ENCODE peak calls at places on chromosomes 4 and X, in four cellular contexts. One of them, this sample, is unnamed.

GRCh38 chr4:30443289-30443688 is 276.9 kb upstream of the PCDH7 start:
- DNase-seq in CD8-positive, alpha-beta T cell: no peak
- DNase-seq in SJSA1: no peak
- DNase-seq in NCI-H2171 treated with DMSO at 0.1 percent for 48 hours: no peak
- DNase-seq in this sample: no peak

GRCh38 chr4:54213001-54213400 is 16.1 kb upstream of the PDGFRA start:
- DNase-seq in SJSA1: no peak
- DNase-seq in CD8-positive, alpha-beta T cell: no peak
- DNase-seq in NCI-H2171 treated with DMSO at 0.1 percent for 48 hours: no peak
- DNase-seq in this sample: no peak

GRCh38 chr4:15145709-15146108 is 143.4 kb downstream of the CPEB2 start:
- DNase-seq in SJSA1: no peak
- DNase-seq in CD8-positive, alpha-beta T cell: no peak
- DNase-seq in NCI-H2171 treated with DMSO at 0.1 percent for 48 hours: no peak
- DNase-seq in this sample: no peak

GRCh38 chr4:150257338-150257737 is 179.1 kb downstream of the DCLK2 start:
- DNase-seq in CD8-positive, alpha-beta T cell: no peak
- DNase-seq in SJSA1: no peak
- DNase-seq in NCI-H2171 treated with DMSO at 0.1 percent for 48 hours: no peak
- DNase-seq in this sample: no peak

GRCh38 chr4:56240554-56241190 is 146.6 kb downstream of the AASDH start:
- DNase-seq in NCI-H2171 treated with DMSO at 0.1 percent for 48 hours: no peak
- DNase-seq in SJSA1: no peak
- DNase-seq in CD8-positive, alpha-beta T cell: no peak
- DNase-seq in this sample: no peak

GRCh38 chrX:123745511-123745910 is 12.7 kb upstream of the THOC2 start:
- DNase-seq in NCI-H2171 treated with DMSO at 0.1 percent for 48 hours: no peak
- DNase-seq in SJSA1: no peak
- DNase-seq in CD8-positive, alpha-beta T cell: no peak
- DNase-seq in this sample: no peak

GRCh38 chrX:22800806-22801205 is 199.0 kb upstream of the DDX53 start:
- DNase-seq in CD8-positive, alpha-beta T cell: no peak
- DNase-seq in SJSA1: no peak
- DNase-seq in NCI-H2171 treated with DMSO at 0.1 percent for 48 hours: no peak
- DNase-seq in this sample: no peak

GRCh38 chr4:566508-567295 is 9.4 kb downstream of the TMEM271 start:
- DNase-seq in CD8-positive, alpha-beta T cell: no peak
- DNase-seq in NCI-H2171 treated with DMSO at 0.1 percent for 48 hours: no peak
- DNase-seq in SJSA1: no peak
- DNase-seq in this sample: no peak

GRCh38 chr4:6071959-6072720 is 53.9 kb upstream of the C4orf50 start:
- DNase-seq in CD8-positive, alpha-beta T cell: no peak
- DNase-seq in NCI-H2171 treated with DMSO at 0.1 percent for 48 hours: no peak
- DNase-seq in SJSA1: no peak
- DNase-seq in this sample: no peak